ENCODE peak calls at places on chromosomes 12 and 14, in four cellular contexts. P is GM13977, I is K562, U is psoas muscle. V is an unnamed sample.

GRCh38 chr12:111434049-111434448 is 28.3 kb downstream of the SH2B3 start:
- DNase-seq in U (no peak), P (no peak), I (no peak), V (no peak)

GRCh38 chr12:72346331-72346944 is 74.3 kb downstream of the TRHDE start:
- DNase-seq in P (no peak), U (peak), I (peak), V (peak)

GRCh38 chr12:89768586-89769482 is 60.2 kb upstream of the ATP2B1 start:
- DNase-seq in P (no peak), I (peak), U (no peak), V (no peak)

GRCh38 chr14:93683241-93683640 is 105.0 kb downstream of the PRIMA1 start:
- DNase-seq in U (no peak), P (no peak), I (peak), V (no peak)

GRCh38 chr14:89509891-89510290 is 92.9 kb upstream of the FOXN3 start:
- DNase-seq in P (no peak), I (no peak), U (no peak), V (no peak)

GRCh38 chr12:25100738-25101445 is 94.1 kb downstream of the DNAI7 start:
- DNase-seq in U (no peak), P (peak), I (no peak), V (no peak)

GRCh38 chr12:42583017-42583416 is 6.5 kb downstream of the PRICKLE1 start:
- DNase-seq in I (no peak), P (no peak), U (no peak), V (no peak)

GRCh38 chr12:65387396-65387795 is 108.9 kb downstream of the MSRB3 start:
- DNase-seq in P (no peak), U (no peak), I (no peak), V (no peak)

GRCh38 chr12:93247313-93248057 is 130.2 kb upstream of the NUDT4 start:
- DNase-seq in U (no peak), I (no peak), P (no peak), V (no peak)

GRCh38 chr14:93921001-93921797 is 5.9 kb upstream of the FAM181A start:
- DNase-seq in P (no peak), U (no peak), I (no peak), V (no peak)

GRCh38 chr14:101451166-101451565 is 110.1 kb upstream of the DIO3 start:
- DNase-seq in P (no peak), I (no peak), U (no peak), V (no peak)

GRCh38 chr12:7205091-7205490 is 15.6 kb downstream of the PEX5 start:
- DNase-seq in P (no peak), U (no peak), I (no peak), V (no peak)

GRCh38 chr12:100185361-100185894 is 15.2 kb upstream of the ACTR6 start:
- DNase-seq in U (no peak), I (no peak), P (no peak), V (no peak)

GRCh38 chr12:26303418-26303817 is 108.0 kb downstream of the SSPN start:
- DNase-seq in I (no peak), U (no peak), P (no peak), V (no peak)

GRCh38 chr12:40351976-40352375 is 127.2 kb downstream of the LRRK2 start:
- DNase-seq in P (no peak), U (no peak), I (no peak), V (no peak)

GRCh38 chr12:110042260-110042659 is 6.1 kb downstream of the C12orf76 start:
- DNase-seq in I (no peak), U (peak), P (no peak), V (no peak)

GRCh38 chr12:1217191-1217949 is 226.3 kb downstream of the ERC1 start:
- DNase-seq in U (no peak), I (no peak), P (no peak), V (no peak)

GRCh38 chr14:67270354-67270753 is 29.1 kb downstream of the PALS1 start:
- DNase-seq in U (no peak), P (no peak), I (no peak), V (no peak)

GRCh38 chr14:93543766-93544165 is 113.0 kb downstream of the UNC79 start:
- DNase-seq in U (no peak), I (peak), P (peak), V (no peak)

GRCh38 chr12:123571343-123571813 is 13.0 kb upstream of the TMED2 start:
- DNase-seq in U (peak), P (no peak), I (peak), V (no peak)

GRCh38 chr14:69064596-69064995 is 85.5 kb upstream of the ACTN1 start:
- DNase-seq in I (no peak), P (no peak), U (no peak), V (no peak)

GRCh38 chr14:91878274-91878673 is 10.9 kb upstream of the TC2N start:
- DNase-seq in P (no peak), I (peak), U (no peak), V (no peak)

GRCh38 chr12:52517888-52518287 is 2.3 kb downstream of the KRT5 start:
- DNase-seq in U (no peak), P (no peak), I (no peak), V (no peak)

GRCh38 chr14:26589998-26590397 is 7.8 kb downstream of the NOVA1 start:
- DNase-seq in U (no peak), I (no peak), P (no peak), V (no peak)

GRCh38 chr12:130496516-130497120 is 158.9 kb downstream of the PIWIL1 start:
- DNase-seq in I (no peak), U (no peak), P (no peak), V (no peak)

GRCh38 chr12:76422154-76422877 is 74.1 kb upstream of the BBS10 start:
- DNase-seq in U (no peak), P (no peak), I (no peak), V (no peak)

GRCh38 chr12:131694116-131694838 is 16.6 kb upstream of the SFSWAP start:
- DNase-seq in I (no peak), P (no peak), U (no peak), V (no peak)

GRCh38 chr14:80164991-80165390 is 46.3 kb downstream of the DIO2 start:
- DNase-seq in U (no peak), P (no peak), I (no peak), V (no peak)

GRCh38 chr14:22095845-22096510 is 422.4 kb upstream of the OR4E1 start:
- DNase-seq in U (no peak), I (no peak), P (no peak), V (no peak)

GRCh38 chr14:22098435-22098834 is 424.8 kb upstream of the OR4E1 start:
- DNase-seq in U (no peak), P (no peak), I (no peak), V (no peak)

GRCh38 chr14:22097072-22097471 is 423.5 kb upstream of the OR4E1 start:
- DNase-seq in P (no peak), U (no peak), I (no peak), V (no peak)

GRCh38 chr14:22097606-22098292 is 424.1 kb upstream of the OR4E1 start:
- DNase-seq in P (no peak), U (no peak), I (no peak), V (no peak)

GRCh38 chr14:22096511-22096890 is 422.9 kb upstream of the OR4E1 start:
- DNase-seq in P (no peak), I (no peak), U (no peak), V (no peak)
- TF ChIP-seq CTCF in P (no peak), I (no peak), U (no peak), V (no peak)

GRCh38 chr14:70189678-70190077 is 927 bp upstream of the SLC8A3 start:
- DNase-seq in I (no peak), P (peak), U (no peak), V (no peak)

GRCh38 chr14:70193396-70193795 is 4.6 kb upstream of the SLC8A3 start:
- DNase-seq in P (no peak), I (no peak), U (no peak), V (no peak)

GRCh38 chr14:70188608-70189540 is at the start of gene SLC8A3:
- DNase-seq in P (peak), U (peak), I (no peak), V (peak)

GRCh38 chr14:70190156-70190555 is 1.4 kb upstream of the SLC8A3 start:
- DNase-seq in P (no peak), U (no peak), I (no peak), V (no peak)

DNA sequence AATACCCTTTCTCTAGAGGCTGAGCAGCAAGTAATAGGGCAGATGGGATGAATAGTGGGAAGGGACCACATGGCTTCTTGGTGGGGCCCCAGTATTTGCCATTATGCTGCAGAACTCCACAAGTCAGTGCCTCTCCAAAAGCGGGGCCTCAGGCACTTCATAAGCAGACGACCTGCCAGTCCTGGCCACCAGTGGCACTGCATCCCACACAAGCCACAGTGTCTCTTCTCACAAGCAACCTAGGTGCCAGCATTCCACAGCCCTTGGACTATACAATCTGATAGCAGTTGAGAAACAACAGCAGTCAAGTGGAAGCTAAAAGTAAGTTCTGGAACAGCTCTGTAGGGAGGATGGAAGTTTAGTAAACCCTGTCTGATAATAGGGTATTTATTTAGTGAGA is 4.2 kb upstream of the SLC8A3 start:
- DNase-seq in P (no peak), U (no peak), I (peak), V (no peak)
- TF ChIP-seq CTCF in P (no peak), U (no peak), I (no peak), V (no peak)

GRCh38 chr14:99036594-99037293 is 235.3 kb downstream of the BCL11B start:
- DNase-seq in U (peak), P (no peak), I (no peak), V (no peak)

GRCh38 chr14:99035268-99035667 is 236.7 kb downstream of the BCL11B start:
- DNase-seq in I (no peak), P (no peak), U (peak), V (no peak)

GRCh38 chr14:99033951-99034350 is 238.0 kb downstream of the BCL11B start:
- DNase-seq in U (no peak), P (no peak), I (no peak), V (no peak)

GRCh38 chr14:99035712-99036593 is 236.0 kb downstream of the BCL11B start:
- DNase-seq in U (peak), I (no peak), P (no peak), V (peak)

DNA sequence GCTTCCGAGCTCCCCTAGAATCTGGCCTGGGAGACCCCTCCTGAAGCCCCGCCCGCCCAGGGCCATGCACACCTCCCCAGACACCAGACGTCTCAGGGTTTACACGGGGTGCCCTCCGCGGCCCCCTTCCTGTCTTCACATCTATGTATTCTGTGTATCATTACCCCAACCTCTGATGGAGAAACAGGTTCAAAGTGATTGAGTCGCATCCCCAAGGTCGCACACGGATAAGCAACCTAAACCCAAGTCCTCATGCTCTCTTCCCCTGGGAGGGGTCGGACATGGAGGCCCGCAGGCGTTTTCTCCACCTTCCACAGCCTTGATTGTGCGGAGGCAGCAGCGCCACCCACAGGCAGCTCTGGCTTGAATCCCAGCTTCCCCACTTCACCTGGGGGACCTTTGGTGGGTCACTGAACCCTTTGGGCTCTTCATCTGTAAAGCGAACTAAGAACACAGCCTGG is 237.3 kb downstream of the BCL11B start:
- DNase-seq in U (no peak), P (no peak), I (no peak), V (no peak)
- TF ChIP-seq CTCF in U (no peak), P (no peak), I (no peak), V (no peak)

DNA sequence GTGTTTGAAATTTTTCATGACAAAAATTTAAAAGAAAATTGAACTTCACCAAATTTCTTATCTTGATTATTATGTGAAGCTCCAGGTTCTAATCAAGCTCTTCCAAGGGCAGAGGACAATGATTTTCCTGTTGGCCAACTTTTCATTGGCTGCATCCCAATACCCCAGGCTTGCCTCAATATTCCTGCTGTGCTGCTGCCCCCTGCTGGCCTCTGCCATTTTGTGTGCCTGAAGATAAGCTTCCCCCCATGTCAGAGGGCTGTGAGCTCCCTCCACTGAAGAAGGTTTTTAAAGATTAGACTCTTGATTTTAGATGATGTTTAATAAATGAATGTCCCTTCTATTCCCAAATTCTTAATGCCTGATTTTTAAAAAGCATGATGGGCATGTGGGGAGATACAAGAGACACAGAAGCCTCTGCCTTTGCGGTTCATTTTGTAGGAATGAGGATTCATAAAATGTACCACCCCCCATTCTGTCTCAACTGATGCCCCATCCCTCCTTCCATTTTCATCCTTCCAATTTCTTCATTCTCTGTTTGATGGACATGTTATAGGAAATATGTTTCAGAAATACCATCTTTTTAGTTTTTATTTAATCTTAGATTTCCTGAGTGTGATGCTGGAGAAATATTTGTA is 76.7 kb upstream of the RGS6 start:
- DNase-seq in U (peak), P (peak), I (peak), V (peak)
- TF ChIP-seq CTCF in U (peak), P (peak), I (peak), V (peak)

DNA sequence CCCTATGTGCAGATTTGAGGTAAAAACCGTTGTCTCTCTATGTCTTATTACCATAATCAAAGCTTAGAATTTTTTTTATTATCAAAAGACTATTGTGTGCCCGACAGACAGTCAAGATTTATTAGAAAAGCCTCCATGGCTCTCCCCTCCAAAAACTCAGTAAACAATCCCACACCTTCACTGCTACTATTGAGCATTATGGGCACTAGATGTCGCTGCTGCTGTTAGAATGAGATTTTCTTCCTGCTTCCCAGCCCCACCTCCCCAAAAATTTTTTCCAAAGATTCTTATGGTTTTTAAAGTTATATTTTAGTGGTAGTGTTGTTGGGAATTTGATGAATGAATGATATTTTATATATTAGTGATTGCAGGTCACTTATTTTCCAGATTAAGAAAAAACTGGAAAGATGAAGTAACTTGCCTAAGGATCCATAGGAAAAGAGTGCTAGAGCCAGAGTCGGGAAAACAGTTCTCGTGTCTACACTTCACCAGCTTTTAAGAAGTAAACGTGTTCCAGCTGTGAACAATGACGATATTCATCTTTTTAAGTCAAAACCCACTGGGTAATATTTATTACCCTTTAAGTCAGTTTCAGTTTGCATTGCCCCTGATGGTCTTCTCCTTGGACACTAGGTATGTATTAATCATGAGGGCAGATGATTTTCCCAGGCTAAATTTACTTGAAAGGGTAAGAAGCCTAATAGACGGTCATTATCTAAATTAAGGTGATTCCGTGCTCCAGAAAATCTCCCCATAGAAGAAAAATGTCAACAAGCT is 12.2 kb upstream of the FOXG1 start:
- DNase-seq in P (peak), U (no peak), I (peak), V (peak)
- TF ChIP-seq CTCF in P (peak), U (peak), I (peak), V (no peak)

DNA sequence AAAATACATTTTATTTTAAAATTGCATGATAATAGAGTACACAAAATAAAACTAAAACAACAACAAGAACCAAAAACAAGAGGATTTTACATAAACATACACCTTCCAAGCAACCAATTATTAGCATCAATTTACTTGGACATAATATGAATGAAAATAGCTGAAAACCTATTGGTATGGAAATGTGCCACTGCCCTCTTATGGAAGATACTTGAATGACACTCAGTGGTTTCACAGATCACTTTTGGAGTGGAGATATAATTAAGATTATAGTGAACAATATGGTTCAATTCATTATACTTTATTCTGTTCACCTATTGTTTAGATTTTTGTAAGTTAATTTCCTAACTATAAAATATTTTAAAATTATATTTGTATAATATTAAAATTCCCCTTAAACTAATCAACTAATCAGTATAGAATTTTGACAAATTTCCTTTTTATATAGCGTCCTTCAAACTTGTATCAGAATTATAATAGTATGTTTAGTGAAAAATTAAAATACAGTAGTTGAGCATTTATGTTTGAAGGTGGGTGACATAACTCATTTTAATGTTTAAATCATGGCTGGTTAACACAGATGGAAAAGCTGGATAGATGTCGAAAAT is 70.1 kb downstream of the SLC6A15 start:
- DNase-seq in P (peak), I (peak), U (no peak), V (peak)
- TF ChIP-seq CTCF in P (peak), I (peak), U (peak), V (peak)

DNA sequence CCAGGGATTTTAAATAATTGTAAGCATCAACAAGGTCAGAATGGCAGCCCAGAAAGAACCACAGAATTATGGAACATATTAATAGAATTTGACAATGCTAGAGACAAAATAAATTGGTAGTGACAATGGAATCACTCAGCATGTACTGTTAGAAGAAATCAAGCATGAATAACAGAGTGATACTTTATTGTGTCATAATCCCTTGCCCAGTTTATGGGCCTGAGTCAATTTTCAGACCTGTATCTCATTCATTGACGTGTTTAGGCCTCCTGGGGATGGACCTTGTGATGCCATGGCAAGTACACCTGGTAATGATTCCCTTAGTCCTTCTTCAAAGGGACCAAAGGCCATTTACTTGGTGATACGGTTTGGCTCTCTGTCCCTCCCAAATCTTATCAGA is 12.8 kb upstream of the CCDC91 start:
- DNase-seq in U (no peak), P (no peak), I (no peak), V (no peak)
- TF ChIP-seq CTCF in U (no peak), P (no peak), I (no peak), V (no peak)

GRCh38 chr12:61546296-61546695 is 713.9 kb upstream of the USP15 start:
- DNase-seq in U (no peak), P (no peak), I (no peak), V (no peak)
- TF ChIP-seq CTCF in U (no peak), P (no peak), I (no peak), V (no peak)

GRCh38 chr12:12648284-12648683 is 36.6 kb downstream of the CREBL2 start:
- DNase-seq in P (no peak), I (no peak), U (no peak), V (no peak)

GRCh38 chr12:12648951-12649650 is 37.4 kb downstream of the CREBL2 start:
- DNase-seq in U (no peak), P (no peak), I (no peak), V (no peak)

GRCh38 chr12:12646483-12647072 is 34.9 kb downstream of the CREBL2 start:
- DNase-seq in P (peak), I (no peak), U (no peak), V (no peak)

GRCh38 chr12:12642916-12643315 is 31.2 kb downstream of the CREBL2 start:
- DNase-seq in P (no peak), U (no peak), I (no peak), V (no peak)

DNA sequence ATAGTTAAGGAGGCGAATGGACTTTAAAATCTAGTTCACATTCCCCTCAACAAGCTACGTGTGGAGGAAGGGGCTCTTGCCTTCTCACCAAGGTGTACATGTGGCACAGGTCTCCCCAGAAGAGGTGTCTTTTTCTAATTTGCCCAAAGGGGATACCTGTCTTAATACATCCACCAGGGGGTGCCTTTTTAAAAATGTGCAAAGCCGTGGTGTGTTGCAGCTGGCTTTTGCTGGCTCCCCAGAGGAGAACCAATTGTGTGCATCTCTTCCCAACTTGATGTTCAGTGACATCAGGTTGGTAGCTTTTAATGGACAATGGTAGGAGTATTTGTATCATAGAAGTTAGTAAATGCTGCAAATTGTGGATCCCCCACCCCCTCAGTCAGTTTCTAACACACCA is 33.8 kb downstream of the CREBL2 start:
- DNase-seq in I (peak), U (no peak), P (peak), V (no peak)
- TF ChIP-seq CTCF in I (peak), U (peak), P (peak), V (peak)

GRCh38 chr14:90605430-90605829 is 208.6 kb downstream of the CALM1 start:
- DNase-seq in U (no peak), I (no peak), P (no peak), V (no peak)
- TF ChIP-seq CTCF in U (no peak), I (no peak), P (no peak), V (no peak)